ENCODE peak calls at places on chromosomes 4 and X, in four cellular contexts. N is activated CD4-positive, alpha-beta T cell treated with anti-CD3 and anti-CD28 coated beads, Interleukin-2, amount 50 U/mL, for 1 hour; Y is activated T-helper 1 cell treated with anti-CD3 and anti-CD28 coated beads, Interleukin-2, amount 50 U/mL, for 16 hours; Z is tibial artery. I is an unnamed sample.

GRCh38 chr4:114180481-114180880 is 201.0 kb upstream of the ARSJ start:
- DNase-seq in Z (no peak), Y (peak), N (peak), I (peak)

GRCh38 chr4:20074450-20074849 is 177.3 kb upstream of the SLIT2 start:
- DNase-seq in Z (no peak), N (no peak), Y (no peak), I (no peak)

GRCh38 chr4:140388015-140388414 is 14.6 kb downstream of the SCOC start:
- DNase-seq in Z (no peak), N (no peak), Y (no peak), I (no peak)

GRCh38 chr4:9877123-9877522 is 95.7 kb downstream of the DRD5 start:
- DNase-seq in N (no peak), Y (no peak), Z (no peak), I (no peak)

GRCh38 chrX:65783746-65784145 is 116.3 kb downstream of the MSN start:
- DNase-seq in Z (no peak), N (no peak), Y (no peak), I (no peak)

GRCh38 chr4:12633058-12633651 is 851.0 kb downstream of the RAB28 start:
- DNase-seq in N (peak), Z (peak), Y (peak), I (peak)

GRCh38 chrX:19743386-19743785 is 144.0 kb downstream of the SH3KBP1 start:
- DNase-seq in Z (no peak), Y (no peak), N (no peak), I (no peak)

GRCh38 chrX:2811271-2811670 is 17.5 kb upstream of the GYG2 start:
- DNase-seq in Y (no peak), Z (no peak), N (no peak), I (no peak)

GRCh38 chr4:119728692-119729593 is 100.3 kb upstream of the PDE5A start:
- DNase-seq in Y (no peak), N (no peak), Z (no peak), I (no peak)

GRCh38 chrX:69182818-69183375 is 17.6 kb upstream of the PJA1 start:
- DNase-seq in Z (no peak), N (no peak), Y (no peak), I (no peak)

GRCh38 chr4:5812506-5813229 is 80.2 kb downstream of the CRMP1 start:
- DNase-seq in Y (no peak), N (no peak), Z (peak), I (peak)

GRCh38 chr4:109290918-109291317 is 11.5 kb downstream of the COL25A1 start:
- DNase-seq in Y (no peak), N (no peak), Z (no peak), I (no peak)

GRCh38 chrX:39559229-39559628 is 538.5 kb downstream of the BCOR start:
- DNase-seq in Y (no peak), N (no peak), Z (no peak), I (no peak)

GRCh38 chr4:111028829-111029228 is 406.0 kb upstream of the PITX2 start:
- DNase-seq in Y (no peak), N (no peak), Z (no peak), I (no peak)

GRCh38 chr4:134807231-134807745 is 605.7 kb upstream of the PABPC4L start:
- DNase-seq in Y (no peak), N (no peak), Z (no peak), I (no peak)

GRCh38 chr4:174418640-174419039 is 103.6 kb downstream of the HPGD start:
- DNase-seq in Y (no peak), N (no peak), Z (no peak), I (no peak)

GRCh38 chrX:107429090-107429489 is 20.4 kb upstream of the FRMPD3 start:
- DNase-seq in N (peak), Y (no peak), Z (no peak), I (no peak)

GRCh38 chr4:173509031-173510001 is 20.7 kb downstream of the HAND2 start:
- DNase-seq in N (no peak), Y (no peak), Z (peak), I (no peak)